ENCODE peak calls at places on chromosomes 2 and 18, in four cellular contexts. P, V, T and U are unnamed samples.

GRCh38 chr2:56217106-56217505 is 33.3 kb downstream of the CCDC85A start:
- DNase-seq in V (no peak), T (no peak), P (no peak), U (no peak)

GRCh38 chr2:171703574-171704347 is 16.5 kb downstream of the DYNC1I2 start:
- DNase-seq in T (no peak), P (no peak), V (no peak), U (no peak)

GRCh38 chr2:67455219-67456142 is 58.3 kb downstream of the ETAA1 start:
- DNase-seq in T (no peak), V (no peak), P (no peak), U (no peak)

GRCh38 chr2:207926133-207927076 is 98.9 kb downstream of the PLEKHM3 start:
- DNase-seq in P (no peak), V (no peak), T (no peak), U (no peak)

GRCh38 chr2:226813148-226813701 is 13.6 kb upstream of the IRS1 start:
- DNase-seq in P (no peak), V (no peak), T (no peak), U (peak)

GRCh38 chr2:238281826-238282480 is 6.5 kb downstream of the PER2 start:
- DNase-seq in T (no peak), V (peak), P (no peak), U (no peak)

GRCh38 chr2:202718614-202719013 is 83.8 kb downstream of the FAM117B start:
- DNase-seq in P (no peak), V (no peak), T (no peak), U (no peak)

GRCh38 chr2:152497481-152498052 is 162.6 kb downstream of the FMNL2 start:
- DNase-seq in V (no peak), P (peak), T (no peak), U (no peak)

GRCh38 chr2:240955306-240956101 is 42.9 kb upstream of the SNED1 start:
- DNase-seq in V (no peak), P (no peak), T (peak), U (no peak)

GRCh38 chr2:197982565-197982964 is 178.2 kb downstream of the PLCL1 start:
- DNase-seq in V (no peak), P (no peak), T (no peak), U (no peak)

GRCh38 chr18:27750014-27750413 is 426.9 kb downstream of the CDH2 start:
- DNase-seq in V (no peak), T (peak), P (peak), U (peak)

GRCh38 chr2:211534655-211535054 is 978.3 kb downstream of the CPS1 start:
- DNase-seq in T (no peak), V (no peak), P (no peak), U (no peak)

GRCh38 chr2:192064459-192064858 is 130.3 kb downstream of the TMEFF2 start:
- DNase-seq in V (no peak), T (no peak), P (no peak), U (no peak)
- TF ChIP-seq CTCF in V (no peak), T (no peak), P (no peak), U (no peak)

DNA sequence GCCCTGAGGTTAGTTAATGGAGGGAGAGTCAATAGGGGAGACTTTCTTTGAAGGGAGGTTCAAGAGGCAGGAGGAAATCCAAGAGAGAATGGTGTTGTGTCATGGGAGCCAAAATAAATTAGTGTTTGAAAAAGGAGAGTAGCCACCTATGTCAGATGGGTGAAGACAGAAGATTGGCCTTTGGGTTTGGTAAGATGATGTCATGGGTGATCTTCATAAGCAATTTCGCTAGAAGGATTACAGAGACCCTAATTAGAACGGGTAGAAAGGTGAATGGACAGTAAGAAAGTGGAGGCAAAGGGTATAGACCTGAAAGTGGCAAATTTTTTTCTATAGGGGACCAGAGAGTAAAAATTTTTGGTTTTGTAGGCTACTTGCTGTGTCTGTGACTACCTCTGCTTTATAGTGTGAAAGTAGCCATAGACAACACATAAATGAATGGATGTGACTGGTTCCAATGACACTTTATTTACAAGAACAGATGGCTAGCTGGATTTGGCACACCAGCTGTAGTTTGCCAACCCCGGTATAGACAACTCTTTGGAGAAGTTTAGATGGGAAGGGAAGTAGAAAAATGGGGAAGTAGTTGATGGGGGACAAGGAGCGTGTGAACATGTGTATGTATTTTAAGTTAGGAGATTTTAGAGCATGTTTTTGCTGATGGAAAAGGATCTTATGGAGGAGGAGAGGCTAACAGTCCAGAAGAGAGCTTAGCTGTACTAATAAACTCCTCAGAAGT is 9.3 kb downstream of the STAMBP start:
- DNase-seq in V (no peak), T (no peak), P (no peak), U (no peak)
- TF ChIP-seq CTCF in V (no peak), T (no peak), P (no peak), U (no peak)

DNA sequence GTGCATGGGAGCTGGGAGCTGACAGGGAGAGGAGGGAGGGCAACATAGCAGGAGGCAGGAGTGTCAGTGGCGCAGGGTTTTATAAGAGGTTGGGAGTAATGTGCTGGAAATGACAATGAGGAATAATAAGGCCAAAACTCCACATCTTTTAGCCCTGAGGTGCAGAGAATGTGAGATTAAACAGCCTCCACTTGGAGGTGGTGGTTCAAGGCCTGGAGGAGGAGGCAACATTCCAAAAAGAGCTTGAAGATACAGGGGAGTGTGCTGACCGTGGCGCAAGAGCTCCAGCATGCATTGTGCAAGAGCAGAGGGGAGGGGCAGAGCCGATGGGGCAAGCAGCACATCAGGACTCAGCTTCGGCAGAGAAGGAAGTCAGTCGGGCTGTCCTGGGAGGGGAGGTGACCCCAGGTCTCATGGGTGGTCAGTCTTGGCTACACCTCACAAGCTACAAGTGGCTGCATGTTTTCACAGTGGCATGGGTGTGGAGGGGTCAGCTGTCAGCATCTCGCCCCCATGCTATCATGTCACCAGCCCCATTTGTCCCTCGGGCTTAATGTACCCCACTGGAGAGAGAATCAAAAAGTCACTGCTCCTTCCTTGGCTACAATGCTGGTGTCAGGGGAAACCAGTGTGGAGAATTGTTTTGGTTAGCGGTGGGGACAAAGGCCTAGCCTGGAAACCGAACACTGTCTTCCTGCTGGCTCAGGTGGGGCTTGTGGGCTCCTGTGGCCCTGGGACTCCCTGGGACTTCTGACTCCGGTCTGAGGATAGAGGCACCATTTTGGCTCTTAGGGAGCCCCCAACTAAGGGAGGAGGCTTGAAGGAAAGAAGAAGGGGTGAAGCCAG is 208.0 kb downstream of the ZFP36L2 start:
- DNase-seq in P (peak), V (peak), T (no peak), U (no peak)
- TF ChIP-seq CTCF in P (no peak), V (no peak), T (no peak), U (no peak)

GRCh38 chr18:31819925-31820229 is 59.2 kb upstream of the SLC25A52 start:
- DNase-seq in T (no peak), V (no peak), P (no peak), U (no peak)
- TF ChIP-seq CTCF in T (no peak), V (no peak), P (no peak), U (peak)

GRCh38 chr18:25561923-25562322 is 210.0 kb upstream of the ZNF521 start:
- DNase-seq in P (peak), T (peak), V (no peak), U (peak)
- TF ChIP-seq CTCF in P (no peak), T (peak), V (peak), U (peak)

DNA sequence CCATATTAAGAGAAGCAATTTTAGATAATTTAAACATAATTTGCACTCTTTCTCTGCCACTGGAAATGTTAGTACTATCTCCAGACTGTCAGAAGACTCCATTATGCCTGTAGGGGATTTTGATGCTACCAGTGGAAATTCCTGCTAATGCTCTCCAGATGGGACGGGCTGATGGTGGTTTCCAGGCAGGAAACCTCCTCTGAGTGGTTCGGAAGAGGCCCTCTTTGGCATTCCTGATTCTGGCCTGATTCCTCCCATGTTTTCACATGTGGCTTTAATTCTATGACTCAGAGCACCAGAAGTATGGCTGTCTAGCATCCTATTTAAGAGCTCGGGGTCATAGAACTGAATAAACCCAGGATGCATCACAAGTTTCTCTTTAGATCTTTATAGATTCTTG is 70.9 kb upstream of the ST6GAL2 start:
- DNase-seq in T (no peak), P (no peak), V (no peak), U (peak)
- TF ChIP-seq CTCF in T (no peak), P (no peak), V (no peak), U (no peak)